ENCODE peak calls at places on chromosomes 13 and 19, in four cellular contexts. A is HepG2, V is SK-N-SH, R is GM12878. C is an unnamed sample.

GRCh38 chr13:108787709-108788394 is 158.4 kb downstream of the MYO16 start:
- DNase-seq in A (no peak), R (no peak), V (peak; percentile 70), C (no peak)

GRCh38 chr13:80664930-80665329 is 324.0 kb upstream of the SPRY2 start:
- DNase-seq in R (no peak), V (no peak), A (no peak), C (no peak)

GRCh38 chr19:29636553-29637325 is 28.5 kb upstream of the PLEKHF1 start:
- DNase-seq in V (no peak), R (no peak), A (no peak), C (no peak)

GRCh38 chr19:397941-398706 is 10.8 kb downstream of the C2CD4C start:
- DNase-seq in R (no peak), V (no peak), A (no peak), C (no peak)

GRCh38 chr19:44617481-44617880 is 4.1 kb downstream of the IGSF23 start:
- DNase-seq in A (no peak), R (no peak), V (no peak), C (no peak)

GRCh38 chr19:38684078-38684861 is 36.8 kb downstream of the ACTN4 start:
- DNase-seq in V (no peak), A (no peak), R (no peak), C (no peak)

GRCh38 chr13:103273825-103274224 is 207.6 kb upstream of the SLC10A2 start:
- DNase-seq in V (no peak), A (no peak), R (no peak), C (no peak)

GRCh38 chr19:46080561-46080960 is 39.8 kb upstream of the IGFL4 start:
- DNase-seq in V (no peak), R (no peak), A (no peak), C (no peak)

GRCh38 chr13:77029436-77029835 is 2.5 kb upstream of the FBXL3 start:
- DNase-seq in R (no peak), V (no peak), A (no peak), C (no peak)

GRCh38 chr13:42696191-42696590 is 85.2 kb upstream of the FAM216B start:
- DNase-seq in R (no peak), V (no peak), A (no peak), C (no peak)

GRCh38 chr13:34250151-34250550 is 432.2 kb downstream of the RFC3 start:
- DNase-seq in V (no peak), A (no peak), R (no peak), C (no peak)

GRCh38 chr13:93036380-93036779 is 190.2 kb upstream of the GPC6 start:
- DNase-seq in R (no peak), V (no peak), A (no peak), C (no peak)

GRCh38 chr19:31450696-31451095 is 101.5 kb upstream of the TSHZ3 start:
- DNase-seq in R (no peak), V (no peak), A (no peak), C (no peak)

GRCh38 chr13:97328222-97328790 is 105.7 kb upstream of the RAP2A start:
- DNase-seq in V (no peak), A (no peak), R (no peak), C (peak; percentile 71)

DNA sequence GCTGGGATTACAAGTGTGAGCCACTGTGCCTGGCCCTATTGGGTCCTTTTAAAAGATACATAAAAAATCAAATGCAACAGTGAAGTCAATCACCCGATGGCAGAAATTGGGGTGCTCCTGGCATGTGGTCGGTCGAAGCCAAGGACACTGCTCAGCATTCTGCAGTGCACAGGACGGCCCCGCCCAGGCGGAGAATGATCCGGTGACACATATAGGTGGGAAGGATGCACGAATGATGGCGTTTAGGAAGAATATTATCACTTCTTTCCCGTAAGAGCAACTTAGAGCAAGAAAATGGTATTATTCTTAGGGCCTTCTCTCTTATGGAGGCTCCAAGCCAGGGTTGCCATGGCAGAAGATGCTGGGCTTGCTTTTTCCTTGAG is 3.2 kb upstream of the GP6 start:
- DNase-seq in V (no peak), R (no peak), A (no peak), C (no peak)
- TF ChIP-seq SIN3A in V (no peak), R (no peak), A (no peak), C (no peak)

GRCh38 chr13:79402679-79403078 is 3.4 kb downstream of the RBM26 start:
- DNase-seq in A (no peak), R (no peak), V (no peak), C (no peak)
- TF ChIP-seq TAF1 in A (no peak), R (no peak), V (no peak), C (no peak)

GRCh38 chr13:52003551-52003950 is 7.7 kb downstream of the ATP7B start:
- DNase-seq in V (no peak), R (no peak), A (no peak), C (no peak)
- TF ChIP-seq TCF12 in V (no peak), R (no peak), A (no peak), C (no peak)

DNA sequence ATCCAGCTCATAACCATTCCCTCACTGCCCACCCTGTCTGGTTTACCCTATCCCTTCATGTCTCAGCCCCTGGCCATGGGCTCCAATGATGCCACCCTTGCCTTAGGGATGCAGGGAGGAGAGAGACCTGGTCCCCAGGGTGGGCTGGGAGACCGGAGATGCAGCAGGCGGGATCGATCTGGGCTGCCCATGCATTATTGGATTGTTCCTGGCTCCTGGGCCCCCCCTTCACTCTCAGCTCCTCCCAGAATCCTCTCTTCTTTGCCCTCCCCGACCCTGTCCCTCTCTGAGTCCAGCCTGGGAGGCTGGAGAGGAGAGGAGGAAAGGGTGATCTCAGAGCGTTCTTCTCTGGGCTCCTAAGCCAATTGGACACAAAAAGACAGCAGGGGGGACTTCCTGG is 5.8 kb downstream of the KASH5 start:
- DNase-seq in V (no peak), A (no peak), R (no peak), C (no peak)
- TF ChIP-seq SIN3A in V (no peak), A (no peak), R (no peak), C (no peak)

DNA sequence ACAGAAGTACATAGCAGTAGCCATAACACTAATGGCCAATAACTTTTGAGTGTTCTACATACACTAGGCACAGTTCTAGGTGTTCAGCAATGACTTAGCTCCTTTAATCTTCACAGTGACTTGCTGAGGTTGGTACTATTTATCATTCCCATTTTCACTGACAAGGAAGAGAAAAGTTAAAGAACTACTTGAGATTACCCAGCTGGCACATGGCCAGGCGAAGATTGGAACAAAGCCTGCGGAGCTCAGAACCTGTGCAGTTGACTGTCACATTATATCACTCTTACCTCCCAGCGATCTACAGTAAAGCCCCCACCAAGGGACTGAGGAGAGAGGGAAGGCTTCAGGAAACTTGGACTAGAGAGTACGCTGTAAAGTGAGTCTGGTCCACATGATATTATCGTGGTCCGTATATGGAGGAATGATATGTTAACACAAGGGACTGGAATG is 42.4 kb upstream of the WDFY2 start:
- DNase-seq in V (no peak), R (no peak), A (no peak), C (no peak)
- TF ChIP-seq TAF1 in V (no peak), R (no peak), A (no peak), C (no peak)

GRCh38 chr19:19471682-19472081 is 43.7 kb downstream of the TSSK6 start:
- DNase-seq in A (no peak), V (no peak), R (no peak), C (no peak)
- TF ChIP-seq TCF12 in A (no peak), V (no peak), R (no peak), C (no peak)

GRCh38 chr13:98879965-98880364 is 97.9 kb downstream of the DOCK9 start:
- DNase-seq in R (no peak), A (no peak), V (no peak), C (no peak)
- TF ChIP-seq SIN3A in R (no peak), A (no peak), V (no peak), C (no peak)

GRCh38 chr13:51729853-51730553 is 74.0 kb downstream of the DHRS12 start:
- DNase-seq in V (no peak), R (no peak), A (peak; percentile 70), C (no peak)
- TF ChIP-seq TAF1 in V (no peak), R (no peak), A (no peak), C (no peak)

GRCh38 chr13:30726192-30726591 is 9.2 kb upstream of the ALOX5AP start:
- DNase-seq in A (no peak), V (no peak), R (no peak), C (no peak)

GRCh38 chr13:30734434-30734833 is 909 bp upstream of the ALOX5AP start:
- DNase-seq in R (no peak), V (no peak), A (no peak), C (peak; percentile 2)

GRCh38 chr13:30731658-30732390 is 3.5 kb upstream of the ALOX5AP start:
- DNase-seq in A (no peak), V (no peak), R (no peak), C (no peak)

GRCh38 chr13:30727491-30728350 is 7.6 kb upstream of the ALOX5AP start:
- DNase-seq in A (no peak), R (no peak), V (no peak), C (no peak)

GRCh38 chr13:30730526-30730925 is 4.8 kb upstream of the ALOX5AP start:
- DNase-seq in R (no peak), A (peak; percentile 3), V (peak; percentile 41), C (no peak)
- TF ChIP-seq TCF12 in R (no peak), A (no peak), V (no peak), C (no peak)

GRCh38 chr19:3671680-3672574 is 28.3 kb downstream of the PIP5K1C start:
- DNase-seq in A (no peak), V (no peak), R (no peak), C (no peak)
- TF ChIP-seq SIN3A in A (no peak), V (no peak), R (no peak), C (no peak)

C was measured in H1.